ENCODE peak calls at places on chromosomes 16 and 17, in five cellular contexts. B is T-cell, O is memory B cell, K is progenitor cell of endocrine pancreas, I is neural crest cell. C is an unnamed sample.

GRCh38 chr17:38702900-38703741 is 2.0 kb upstream of the MLLT6 start:
- DNase-seq in K (no peak), O (no peak), B (no peak), I (peak; percentile 15), C (no peak)

GRCh38 chr17:36833279-36833678 is 104.0 kb upstream of the LHX1 start:
- DNase-seq in O (no peak), K (no peak), I (no peak), B (no peak), C (no peak)

GRCh38 chr17:3766783-3767182 is 34.2 kb downstream of the ITGAE start:
- DNase-seq in O (no peak), I (no peak), K (no peak), B (peak; percentile 34), C (no peak)

GRCh38 chr17:45101883-45102811 is 30.2 kb downstream of the PLCD3 start:
- DNase-seq in O (no peak), B (no peak), K (no peak), I (no peak), C (no peak)

GRCh38 chr17:68451650-68452354 is 5.5 kb downstream of the WIPI1 start:
- DNase-seq in I (no peak), O (no peak), K (no peak), B (no peak), C (no peak)

GRCh38 chr17:16459850-16460550 is 32.0 kb downstream of the LRRC75A start:
- DNase-seq in I (no peak), K (no peak), B (no peak), O (no peak), C (no peak)

GRCh38 chr17:81961087-81961514 is at the start of gene NOTUM:
- DNase-seq in K (no peak), B (no peak), I (no peak), O (no peak), C (no peak)

GRCh38 chr16:82979406-82980111 is 352.8 kb downstream of the CDH13 start:
- DNase-seq in I (no peak), O (no peak), K (no peak), B (no peak), C (no peak)

GRCh38 chr17:59105852-59106462 is 723 bp downstream of the TRIM37 start:
- DNase-seq in I (no peak), K (peak; percentile 28), O (no peak), B (peak; percentile 79), C (peak; percentile 60)

GRCh38 chr17:42632949-42633444 is 23.5 kb downstream of the TUBG1 start:
- DNase-seq in B (no peak), I (no peak), O (no peak), K (no peak), C (no peak)

GRCh38 chr16:87226926-87227650 is 90.1 kb downstream of the C16orf95 start:
- DNase-seq in I (no peak), O (no peak), B (no peak), K (no peak), C (no peak)